ENCODE peak calls at places on chromosomes 1 and 21, in four cellular contexts. B is psoas muscle, E is left lung, G is tibial artery. K is an unnamed sample.

GRCh38 chr1:39787468-39787867 is 1.2 kb downstream of the BMP8B start:
- DNase-seq in E (no peak), G (no peak), B (no peak), K (no peak)

GRCh38 chr1:207826557-207827487 is 75.0 kb downstream of the CD46 start:
- DNase-seq in G (peak; percentile 71), B (peak; percentile 59), E (no peak), K (no peak)

GRCh38 chr21:45769896-45770295 is 126.4 kb downstream of the PCBP3 start:
- DNase-seq in B (no peak), E (no peak), G (no peak), K (no peak)

GRCh38 chr1:145849356-145850165 is 4.1 kb downstream of the NUDT17 start:
- DNase-seq in G (no peak), B (no peak), E (peak; percentile 71), K (no peak)

GRCh38 chr1:224237094-224237881 is 54.2 kb downstream of the DEGS1 start:
- DNase-seq in G (peak; percentile 3), B (no peak), E (no peak), K (no peak)

GRCh38 chr1:230739564-230739963 is 7.6 kb upstream of the CAPN9 start:
- DNase-seq in B (no peak), G (no peak), E (no peak), K (no peak)

GRCh38 chr1:26017606-26018005 is 4.0 kb upstream of the EXTL1 start:
- DNase-seq in E (no peak), G (no peak), B (no peak), K (no peak)

GRCh38 chr1:27116697-27117096 is 38.2 kb downstream of the SLC9A1 start:
- DNase-seq in E (no peak), G (no peak), B (no peak), K (no peak)

GRCh38 chr1:39116868-39117728 is 87.4 kb upstream of the MACF1 start:
- DNase-seq in G (no peak), B (no peak), E (no peak), K (no peak)

GRCh38 chr1:68528243-68528642 is 31.4 kb upstream of the DEPDC1 start:
- DNase-seq in B (no peak), E (no peak), G (no peak), K (no peak)

GRCh38 chr1:23101101-23101827 is 67.4 kb downstream of the LUZP1 start:
- DNase-seq in B (no peak), E (no peak), G (no peak), K (no peak)

GRCh38 chr21:33421713-33422393 is 18.6 kb downstream of the IFNGR2 start:
- DNase-seq in E (no peak), G (no peak), B (no peak), K (no peak)

GRCh38 chr1:167659440-167659839 is 29.4 kb downstream of the RCSD1 start:
- DNase-seq in G (no peak), E (no peak), B (no peak), K (no peak)

GRCh38 chr21:46092026-46092764 is 5.7 kb upstream of the COL6A2 start:
- DNase-seq in G (peak; percentile 96), B (peak; percentile 82), E (peak; percentile 41), K (peak; percentile 97)

GRCh38 chr1:239608469-239608868 is 222.1 kb downstream of the CHRM3 start:
- DNase-seq in B (no peak), G (no peak), E (no peak), K (no peak)

GRCh38 chr1:57411262-57411661 is 12.6 kb downstream of the DAB1 start:
- DNase-seq in B (no peak), G (no peak), E (no peak), K (no peak)

GRCh38 chr1:111236379-111236778 is 8.9 kb downstream of the CHI3L2 start:
- DNase-seq in G (no peak), B (no peak), E (no peak), K (no peak)

GRCh38 chr1:59025898-59026426 is 242.1 kb upstream of the JUN start:
- DNase-seq in G (no peak), B (no peak), E (no peak), K (no peak)

GRCh38 chr1:61142726-61143500 is 60.6 kb downstream of the NFIA start:
- DNase-seq in E (no peak), B (no peak), G (no peak), K (no peak)

GRCh38 chr1:225996946-225997545 is 2.1 kb downstream of the SDE2 start:
- DNase-seq in B (no peak), G (no peak), E (no peak), K (no peak)

GRCh38 chr1:13585996-13586395 is 2.4 kb downstream of the PDPN start:
- DNase-seq in G (no peak), B (no peak), E (no peak), K (no peak)
- H3K4me1 ChIP-seq in G (peaks cover 6% of the 10 kb centered on the region), B (no peaks in the 10 kb centered on the region), E (no peaks in the 10 kb centered on the region), K (no peaks in the 10 kb centered on the region)

GRCh38 chr1:169585184-169585583 is 1.1 kb downstream of the F5 start:
- DNase-seq in G (no peak), B (no peak), E (no peak), K (no peak)
- H3K4me3 ChIP-seq in G (no peak overlapping the region), B (no peak overlapping the region), E (peak overlapping the region; percentile 2), K (no peak overlapping the region)

DNA sequence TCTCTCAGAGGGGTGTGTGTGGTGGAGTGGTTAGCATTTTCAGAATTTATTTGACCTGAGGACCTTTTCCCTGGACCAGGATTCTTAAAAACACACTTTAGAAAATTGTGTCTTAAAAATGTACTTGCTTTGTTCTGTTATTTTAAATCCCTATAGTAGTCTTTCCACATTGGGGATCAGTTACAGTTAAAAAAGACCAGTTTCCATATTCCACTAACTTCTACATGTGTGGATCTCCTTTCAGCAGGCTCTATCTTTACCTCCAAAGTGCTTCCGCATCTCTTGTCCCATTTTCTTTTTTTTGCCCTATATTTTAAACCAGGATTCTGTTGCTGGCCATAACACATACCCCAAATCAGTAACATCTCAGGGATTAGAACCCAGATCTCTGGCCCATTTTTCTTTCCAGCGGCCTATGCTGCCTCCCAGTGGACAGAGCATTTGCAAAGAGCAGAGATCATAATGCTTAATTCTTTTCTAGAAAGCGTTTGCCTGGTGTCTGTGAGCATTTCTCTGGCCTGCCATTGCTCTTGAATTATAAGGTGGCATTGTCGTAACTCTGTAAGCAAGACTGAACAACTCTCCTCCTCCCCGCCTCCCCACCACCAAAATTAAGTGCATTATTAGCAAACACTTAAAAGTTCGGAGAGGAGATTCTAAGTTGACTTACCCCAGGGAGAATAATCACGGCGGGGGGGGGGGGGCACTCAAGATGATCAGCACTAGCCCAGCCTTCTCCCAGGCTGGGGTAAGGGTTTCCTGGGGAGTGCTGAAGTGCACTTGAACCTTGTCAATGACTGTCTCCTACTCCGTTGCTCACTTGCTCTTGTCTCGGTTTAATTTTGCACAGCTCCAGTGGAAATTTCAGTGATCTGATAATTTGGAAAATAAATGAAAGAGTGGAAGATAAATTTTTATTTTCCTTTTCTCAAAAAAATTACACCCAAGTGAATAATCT is 58.9 kb downstream of the PBX1 start:
- DNase-seq in G (no peak), B (no peak), E (no peak), K (no peak)
- TF ChIP-seq CTCF in G (peak; percentile 45), B (peak; percentile 42), E (no peak), K (peak; percentile 53)

DNA sequence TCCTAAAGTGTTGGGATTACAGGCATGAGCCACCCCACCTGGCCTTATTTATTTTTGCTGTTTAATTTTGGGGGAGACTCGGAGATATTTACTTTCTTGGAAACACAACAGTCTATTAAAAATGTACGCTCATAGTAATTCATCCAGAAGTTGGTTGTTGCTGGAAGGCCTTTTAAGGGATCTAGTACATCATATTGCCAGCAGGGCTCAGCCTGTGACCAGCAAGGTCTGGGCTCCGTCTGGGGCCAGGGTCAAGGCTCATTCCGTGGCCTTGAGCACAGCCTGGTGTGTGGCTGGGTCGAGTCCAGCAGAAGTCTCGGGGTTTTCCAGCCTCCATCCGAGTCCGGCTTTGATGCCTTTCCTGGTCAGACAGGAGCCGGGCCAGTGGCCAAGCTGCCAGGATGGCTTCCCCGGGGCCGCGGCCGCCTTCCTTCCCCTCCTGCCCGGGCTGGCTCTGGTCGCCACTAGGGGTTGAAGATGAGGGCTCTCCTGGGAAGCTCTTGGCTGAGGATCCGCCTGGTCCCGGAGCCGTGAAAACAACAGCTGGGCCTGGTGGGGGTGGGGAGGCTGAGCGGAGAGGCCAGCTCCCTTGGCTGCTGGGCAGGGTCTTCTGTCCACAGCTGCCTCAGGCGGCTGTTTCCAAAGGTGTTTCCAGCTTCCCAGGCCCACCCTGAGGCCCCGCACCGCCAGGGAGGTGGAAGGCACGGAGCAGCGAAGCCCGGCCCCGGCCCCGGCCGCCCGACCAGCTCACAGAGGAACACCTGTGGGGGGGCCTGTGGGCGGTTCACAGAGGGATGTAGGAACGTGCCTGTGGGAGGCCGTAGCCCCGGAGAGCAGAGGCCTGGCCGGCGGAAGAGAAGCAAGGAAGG is 5.1 kb upstream of the VWA1 start:
- DNase-seq in G (peak; percentile 88), E (peak; percentile 86), B (peak; percentile 90), K (peak; percentile 75)
- H3K4me1 ChIP-seq in G (peaks cover 64% of the 10 kb centered on the region), E (peaks cover 65% of the 10 kb centered on the region), B (peaks cover 16% of the 10 kb centered on the region), K (peaks cover 11% of the 10 kb centered on the region)

GRCh38 chr21:31874817-31875216 is 2.0 kb downstream of the HUNK start:
- DNase-seq in E (peak; percentile 63), G (no peak), B (no peak), K (no peak)
- H3K4me3 ChIP-seq in E (no peak overlapping the region), G (no peak overlapping the region), B (no peak overlapping the region), K (peak overlapping the region; percentile 85)

DNA sequence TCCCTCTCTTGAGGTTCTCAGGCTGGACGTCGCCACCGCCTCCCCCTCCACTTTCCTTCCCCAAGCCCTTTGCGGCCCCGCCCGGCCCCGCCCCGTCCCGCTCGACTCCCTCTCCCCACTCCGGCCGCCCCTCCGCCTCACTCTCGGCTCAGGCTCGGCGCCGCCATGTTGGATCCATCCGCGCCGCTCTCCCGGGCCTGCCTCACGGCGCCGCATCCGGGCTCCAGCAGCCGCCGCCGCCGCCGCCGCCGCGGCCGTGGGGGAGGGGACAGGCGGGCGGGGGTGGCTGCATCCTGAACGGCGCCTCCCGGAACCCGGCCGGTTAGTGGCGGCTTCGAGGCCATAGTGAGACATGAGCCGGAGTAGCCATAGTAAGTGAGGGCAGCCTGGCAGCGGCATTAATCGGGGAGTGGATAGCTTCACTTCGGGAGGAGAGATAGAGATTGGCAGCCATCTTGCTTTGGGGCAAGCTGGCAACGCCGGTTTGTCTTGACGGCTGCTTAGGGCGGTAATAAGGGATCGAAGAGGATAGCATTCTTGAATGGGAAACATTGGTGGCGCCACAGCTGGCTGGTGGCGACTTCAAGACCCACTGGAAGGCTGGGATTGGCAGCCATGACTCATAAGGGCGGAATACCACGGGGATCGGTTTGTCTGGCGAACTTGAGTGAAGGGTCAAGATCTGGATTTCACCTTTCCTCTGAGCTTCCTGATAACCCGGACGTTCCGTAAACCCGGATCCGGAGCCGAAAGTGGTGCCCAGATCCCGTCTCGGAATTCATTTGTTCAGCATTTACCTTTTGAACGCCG is at the start of gene DEDD:
- DNase-seq in E (peak; percentile 97), B (peak; percentile 98), G (peak; percentile 98), K (peak; percentile 89)
- TF ChIP-seq CTCF in E (no peak), B (no peak), G (no peak), K (no peak)

GRCh38 chr1:49125746-49126145 is 349.1 kb upstream of the BEND5 start:
- DNase-seq in G (no peak), B (no peak), E (no peak), K (no peak)
- H3K4me1 ChIP-seq in G (no peaks in the 10 kb centered on the region), B (no peaks in the 10 kb centered on the region), E (no peaks in the 10 kb centered on the region), K (no peaks in the 10 kb centered on the region)

GRCh38 chr1:204287466-204287881 is 72.3 kb downstream of the PLEKHA6 start:
- DNase-seq in G (no peak), B (no peak), E (no peak), K (no peak)
- H3K4me3 ChIP-seq in G (peak overlapping the region; percentile 9), B (peak overlapping the region; percentile 2), E (no peak overlapping the region), K (no peak overlapping the region)